ENCODE peak calls at places on chromosomes 13 and 19, in nine cellular contexts. P is activated T-cell treated with anti-CD3 and anti-CD28 coated beads, Interleukin-2, amount 50 U/mL, for 72 hours; V is GF-D8; F is nucleus accumbens; U is stimulated activated CD4-positive, alpha-beta T cell treated with anti-CD3 and anti-CD28 coated beads, Interleukin-4, amount 100 ng/mL, for 1 hour; S is NCI-H1092 treated with DMSO at 0.1 percent for 48 hours; N is GM04503; W is psoas muscle; Z is D721Med. J is an unnamed sample.

GRCh38 chr13:36709136-36709895 is 35.5 kb downstream of the SERTM1 start:
- DNase-seq in U (no peak), P (no peak), S (no peak), W (no peak), Z (no peak), F (no peak), N (no peak), V (no peak), J (no peak)

GRCh38 chr13:45490068-45490467 is 25.3 kb downstream of the COG3 start:
- DNase-seq in U (no peak), P (no peak), N (no peak), Z (no peak), S (no peak), F (no peak), V (no peak), W (no peak), J (no peak)

GRCh38 chr19:15544970-15545369 is 36.6 kb downstream of the CYP4F22 start:
- DNase-seq in W (no peak), V (no peak), U (no peak), P (no peak), F (no peak), S (no peak), Z (no peak), N (no peak), J (no peak)

GRCh38 chr19:956747-957451 is 27.2 kb upstream of the WDR18 start:
- DNase-seq in S (no peak), W (no peak), Z (no peak), V (no peak), F (no peak), P (no peak), N (no peak), U (no peak), J (no peak)

GRCh38 chr19:1524972-1525325 is 1.1 kb downstream of the PLK5 start:
- DNase-seq in N (no peak), F (no peak), U (no peak), Z (no peak), S (no peak), P (no peak), W (no peak), V (no peak), J (no peak)

GRCh38 chr19:23509686-23510450 is 114.6 kb upstream of the ZNF91 start:
- DNase-seq in V (no peak), S (no peak), F (no peak), W (no peak), P (no peak), U (no peak), N (no peak), Z (no peak), J (no peak)

GRCh38 chr19:33161201-33161600 is 29.3 kb downstream of the WDR88 start:
- DNase-seq in Z (no peak), N (no peak), P (no peak), V (no peak), W (peak; percentile 9), F (no peak), U (no peak), S (no peak), J (no peak)

GRCh38 chr19:611506-611869 is 21.8 kb downstream of the HCN2 start:
- DNase-seq in F (no peak), N (peak; percentile 67), P (peak; percentile 80), S (no peak), U (peak; percentile 64), Z (no peak), V (no peak), W (no peak), J (no peak)

GRCh38 chr13:42924290-42924803 is 67.7 kb downstream of the EPSTI1 start:
- DNase-seq in Z (no peak), F (no peak), S (peak; percentile 36), V (no peak), P (no peak), U (no peak), N (no peak), W (no peak), J (peak; percentile 2)

GRCh38 chr13:79966502-79966901 is 374.4 kb downstream of the SPRY2 start:
- DNase-seq in S (no peak), P (no peak), N (no peak), Z (no peak), V (no peak), F (no peak), W (no peak), U (no peak), J (no peak)

GRCh38 chr19:51488491-51488890 is 10.2 kb downstream of the CEACAM18 start:
- DNase-seq in F (no peak), N (no peak), U (no peak), Z (no peak), P (no peak), S (no peak), W (no peak), V (no peak), J (no peak)